ENCODE peak calls at places on chromosome 16, in seven cellular contexts. M, U, T, G, I, C and A are unnamed samples.

GRCh38 chr16:15572329-15573001 is 70.5 kb downstream of the MARF1 start:
- DNase-seq in C (no peak), T (no peak), G (no peak), U (no peak), M (no peak), I (no peak), A (no peak)

GRCh38 chr16:16861546-16861945 is 482.6 kb downstream of the NPIPA7 start:
- DNase-seq in T (peak; percentile 45), M (no peak), G (no peak), I (peak; percentile 49), C (peak; percentile 52), U (no peak), A (peak; percentile 48)

GRCh38 chr16:8924214-8924613 is 39.5 kb downstream of the USP7 start:
- DNase-seq in G (no peak), T (no peak), U (no peak), I (peak; percentile 60), M (no peak), C (no peak), A (no peak)

GRCh38 chr16:11085025-11085485 is 140.7 kb downstream of the CLEC16A start:
- DNase-seq in C (no peak), M (no peak), T (no peak), I (no peak), G (no peak), U (no peak), A (no peak)

GRCh38 chr16:86027366-86028126 is 128.6 kb downstream of the IRF8 start:
- DNase-seq in G (no peak), U (no peak), M (no peak), T (no peak), C (no peak), I (no peak), A (no peak)

GRCh38 chr16:12508054-12508453 is 295.6 kb downstream of the CPPED1 start:
- DNase-seq in G (no peak), M (no peak), T (no peak), U (no peak), I (no peak), C (no peak), A (no peak)

GRCh38 chr16:85393674-85394510 is 219.2 kb upstream of the GSE1 start:
- DNase-seq in I (no peak), U (no peak), M (peak; percentile 85), C (peak; percentile 65), G (no peak), T (no peak), A (peak; percentile 78)

GRCh38 chr16:77763994-77764393 is 24.4 kb upstream of the VAT1L start:
- DNase-seq in T (no peak), U (no peak), I (no peak), M (no peak), C (no peak), G (no peak), A (no peak)

GRCh38 chr16:22948603-22949368 is 134.8 kb downstream of the HS3ST2 start:
- DNase-seq in M (no peak), T (peak; percentile 78), G (peak; percentile 15), I (peak; percentile 48), C (peak; percentile 80), U (peak; percentile 69), A (peak; percentile 79)

GRCh38 chr16:50046853-50047252 is 18.9 kb upstream of the HEATR3 start:
- DNase-seq in C (no peak), M (no peak), I (no peak), T (no peak), U (no peak), G (no peak), A (no peak)

GRCh38 chr16:19294156-19294649 is 8.7 kb downstream of the CLEC19A start:
- DNase-seq in T (peak; percentile 40), G (no peak), U (no peak), C (peak; percentile 45), I (peak; percentile 36), M (no peak), A (no peak)

GRCh38 chr16:8848939-8849391 is 19.8 kb downstream of the CARHSP1 start:
- DNase-seq in U (no peak), T (no peak), C (no peak), G (no peak), M (no peak), I (no peak), A (no peak)

GRCh38 chr16:58843675-58844074 is 109.6 kb upstream of the GOT2 start:
- DNase-seq in G (no peak), I (no peak), C (peak; percentile 60), M (no peak), U (peak; percentile 67), T (no peak), A (peak; percentile 63)

GRCh38 chr16:85123891-85124635 is 11.8 kb upstream of the CIBAR2 start:
- DNase-seq in G (no peak), T (no peak), M (peak; percentile 80), I (no peak), C (peak; percentile 34), U (peak; percentile 70), A (no peak)

GRCh38 chr16:30375830-30376229 is 1.2 kb downstream of the MYL11 start:
- DNase-seq in U (no peak), T (no peak), I (no peak), M (no peak), G (no peak), C (no peak), A (no peak)

GRCh38 chr16:2432801-2433505 is 3.7 kb downstream of the CCNF start:
- DNase-seq in I (no peak), U (peak; percentile 14), C (no peak), T (no peak), G (no peak), M (no peak), A (no peak)

GRCh38 chr16:50267151-50267631 is 840 bp downstream of the ADCY7 start:
- DNase-seq in I (no peak), M (peak; percentile 46), U (no peak), T (no peak), C (no peak), G (no peak), A (peak; percentile 51)

GRCh38 chr16:86553356-86553755 is 1.7 kb downstream of the MTHFSD start:
- DNase-seq in T (no peak), M (no peak), G (no peak), C (no peak), U (no peak), I (no peak), A (no peak)

GRCh38 chr16:48608452-48608851 is 1.5 kb downstream of the N4BP1 start:
- DNase-seq in M (no peak), G (no peak), U (no peak), C (no peak), I (no peak), T (no peak), A (peak; percentile 61)

GRCh38 chr16:70770291-70770967 is 30.5 kb downstream of the VAC14 start:
- DNase-seq in I (no peak), G (no peak), T (no peak), M (no peak), U (no peak), C (peak; percentile 54), A (no peak)

GRCh38 chr16:7025616-7026190 is 306.9 kb upstream of the RBFOX1 start:
- DNase-seq in I (peak; percentile 6), T (peak; percentile 52), U (no peak), C (peak; percentile 63), G (no peak), M (peak; percentile 74), A (peak; percentile 71)

GRCh38 chr16:89057738-89058137 is 35.9 kb upstream of the ACSF3 start:
- DNase-seq in C (no peak), M (no peak), T (no peak), I (no peak), U (no peak), G (no peak), A (no peak)

GRCh38 chr16:89055313-89055712 is 38.3 kb upstream of the ACSF3 start:
- DNase-seq in I (no peak), U (no peak), T (no peak), M (no peak), C (no peak), G (no peak), A (no peak)

GRCh38 chr16:89056592-89056991 is 37.1 kb upstream of the ACSF3 start:
- DNase-seq in C (no peak), T (no peak), G (no peak), I (no peak), M (no peak), U (no peak), A (no peak)

GRCh38 chr16:89054714-89055113 is 38.9 kb upstream of the ACSF3 start:
- DNase-seq in G (no peak), C (no peak), T (no peak), I (no peak), U (no peak), M (peak; percentile 53), A (no peak)

DNA sequence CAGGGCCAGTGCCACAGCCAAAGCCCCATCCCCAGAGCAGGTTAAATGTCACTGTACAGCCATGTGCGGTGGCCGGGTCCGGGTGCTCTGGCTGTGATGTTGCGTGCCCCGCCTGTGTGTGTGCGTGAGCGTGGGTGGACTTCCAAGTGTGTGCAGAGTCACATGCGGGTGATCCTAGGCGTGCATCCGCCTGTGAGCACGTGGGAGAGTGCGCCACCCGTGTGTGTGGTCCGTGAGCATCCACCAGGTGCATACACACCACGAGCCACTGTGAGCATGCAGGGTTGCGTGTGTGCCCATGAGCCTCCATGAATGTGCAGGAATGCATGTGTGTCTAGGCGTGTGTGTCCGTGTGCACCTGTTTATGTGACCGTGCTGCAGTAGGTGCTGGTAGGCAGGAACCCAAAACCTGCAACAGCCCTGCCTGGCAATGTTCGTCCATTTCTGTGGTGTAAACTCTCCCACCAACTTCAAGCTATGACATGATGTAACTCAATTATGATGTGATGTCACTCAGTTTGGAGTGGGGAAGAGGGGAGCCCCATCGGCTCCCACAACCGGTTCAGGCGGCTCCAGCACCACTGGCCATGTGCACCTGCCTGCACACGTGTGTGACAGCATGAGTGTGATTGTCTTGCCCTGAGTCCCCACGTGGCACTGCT is 37.6 kb upstream of the ACSF3 start:
- DNase-seq in I (no peak), M (no peak), C (no peak), U (no peak), G (no peak), T (no peak), A (no peak)
- TF ChIP-seq POLR2A in I (no peak), M (no peak), C (no peak), U (no peak), G (no peak), T (no peak), A (no peak)

GRCh38 chr16:81864646-81865382 is 85.7 kb downstream of the PLCG2 start:
- DNase-seq in U (no peak), G (no peak), M (peak; percentile 44), C (no peak), T (no peak), I (no peak), A (no peak)
- TF ChIP-seq POLR2A in U (no peak), G (no peak), M (no peak), C (no peak), T (no peak), I (no peak), A (no peak)

DNA sequence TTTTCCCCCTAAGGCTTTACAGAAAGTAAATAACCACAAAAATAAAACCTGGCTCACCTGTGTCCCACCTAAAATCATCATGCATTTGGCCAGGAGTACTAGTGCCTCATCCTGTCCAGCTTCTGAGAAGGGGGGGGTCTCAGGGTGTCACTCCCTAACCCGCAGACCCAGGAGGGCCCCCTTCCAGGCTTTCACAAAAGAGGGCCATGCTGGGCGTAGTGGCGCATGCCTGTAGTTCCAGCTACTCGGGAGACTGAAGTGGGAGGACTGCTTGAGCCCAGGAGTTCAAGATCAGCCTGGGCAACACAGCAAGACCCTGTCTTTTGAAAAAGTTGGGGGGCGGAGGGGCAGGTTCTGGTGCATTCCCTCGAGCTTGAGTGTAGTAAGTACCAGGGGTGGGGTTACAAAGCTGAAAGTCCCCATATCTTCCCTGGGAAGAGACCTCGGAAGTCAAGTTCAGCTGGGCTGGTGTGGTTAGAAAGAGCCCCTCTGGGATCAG is 259.3 kb downstream of the PARN start:
- DNase-seq in G (no peak), T (no peak), U (no peak), C (no peak), M (no peak), I (no peak), A (no peak)
- TF ChIP-seq POLR2A in G (no peak), T (no peak), U (no peak), C (no peak), M (no peak), I (no peak), A (no peak)

GRCh38 chr16:64882385-64882784 is 239.5 kb downstream of the CDH11 start:
- DNase-seq in G (no peak), C (no peak), U (no peak), T (peak; percentile 57), M (peak; percentile 35), I (no peak), A (no peak)
- TF ChIP-seq POLR2A in G (no peak), C (no peak), U (no peak), T (no peak), M (no peak), I (no peak), A (no peak)